ENCODE peak calls at places on chromosomes 6 and 20, in ten cellular contexts. One of them, this sample, is unnamed.

GRCh38 chr20:23493172-23493772 is 2.4 kb downstream of the CST8 start:
- DNase-seq in GM23338: no peak
- DNase-seq in iPS DF 6.9: no peak
- DNase-seq in endodermal cell: no peak
- DNase-seq in heart right ventricle: no peak
- DNase-seq in BE2C: no peak
- DNase-seq in cardiac muscle cell: no peak
- DNase-seq in breast epithelium: no peak
- DNase-seq in body of pancreas: no peak
- DNase-seq in effector memory CD4-positive, alpha-beta T cell: no peak
- DNase-seq in this sample: no peak

GRCh38 chr20:24995741-24996448 is 3.3 kb upstream of the APMAP start:
- DNase-seq in GM23338: no peak
- DNase-seq in iPS DF 6.9: no peak
- DNase-seq in endodermal cell: peak; percentile 44
- DNase-seq in heart right ventricle: no peak
- DNase-seq in BE2C: no peak
- DNase-seq in cardiac muscle cell: no peak
- DNase-seq in breast epithelium: no peak
- DNase-seq in body of pancreas: no peak
- DNase-seq in effector memory CD4-positive, alpha-beta T cell: no peak
- DNase-seq in this sample: no peak

GRCh38 chr6:40362859-40363258 is 224.3 kb downstream of the LRFN2 start:
- DNase-seq in GM23338: no peak
- DNase-seq in iPS DF 6.9: no peak
- DNase-seq in endodermal cell: peak; percentile 40
- DNase-seq in heart right ventricle: no peak
- DNase-seq in BE2C: no peak
- DNase-seq in cardiac muscle cell: no peak
- DNase-seq in breast epithelium: no peak
- DNase-seq in body of pancreas: no peak
- DNase-seq in effector memory CD4-positive, alpha-beta T cell: no peak
- DNase-seq in this sample: no peak

GRCh38 chr6:45586216-45587171 is 208.8 kb upstream of the SUPT3H start:
- DNase-seq in GM23338: no peak
- DNase-seq in iPS DF 6.9: no peak
- DNase-seq in endodermal cell: peak; percentile 54
- DNase-seq in heart right ventricle: no peak
- DNase-seq in BE2C: no peak
- DNase-seq in cardiac muscle cell: no peak
- DNase-seq in breast epithelium: no peak
- DNase-seq in body of pancreas: no peak
- DNase-seq in effector memory CD4-positive, alpha-beta T cell: peak; percentile 45
- DNase-seq in this sample: peak; percentile 17

GRCh38 chr6:9064156-9064555 is 628.8 kb upstream of the SLC35B3 start:
- DNase-seq in GM23338: no peak
- DNase-seq in iPS DF 6.9: no peak
- DNase-seq in endodermal cell: no peak
- DNase-seq in heart right ventricle: no peak
- DNase-seq in BE2C: no peak
- DNase-seq in cardiac muscle cell: no peak
- DNase-seq in breast epithelium: no peak
- DNase-seq in body of pancreas: no peak
- DNase-seq in effector memory CD4-positive, alpha-beta T cell: no peak
- DNase-seq in this sample: no peak

GRCh38 chr20:19679931-19680330 is 78.1 kb upstream of the RIN2 start:
- DNase-seq in GM23338: no peak
- DNase-seq in iPS DF 6.9: no peak
- DNase-seq in endodermal cell: no peak
- DNase-seq in heart right ventricle: no peak
- DNase-seq in BE2C: no peak
- DNase-seq in cardiac muscle cell: no peak
- DNase-seq in breast epithelium: no peak
- DNase-seq in body of pancreas: no peak
- DNase-seq in effector memory CD4-positive, alpha-beta T cell: no peak
- DNase-seq in this sample: no peak

GRCh38 chr6:137086031-137086430 is 41.3 kb upstream of the IL20RA start:
- DNase-seq in GM23338: no peak
- DNase-seq in iPS DF 6.9: no peak
- DNase-seq in endodermal cell: no peak
- DNase-seq in heart right ventricle: no peak
- DNase-seq in BE2C: no peak
- DNase-seq in cardiac muscle cell: no peak
- DNase-seq in breast epithelium: no peak
- DNase-seq in body of pancreas: no peak
- DNase-seq in effector memory CD4-positive, alpha-beta T cell: no peak
- DNase-seq in this sample: no peak

GRCh38 chr20:47489448-47489872 is 12.2 kb upstream of the NCOA3 start:
- DNase-seq in GM23338: no peak
- DNase-seq in iPS DF 6.9: no peak
- DNase-seq in endodermal cell: no peak
- DNase-seq in heart right ventricle: peak; percentile 35
- DNase-seq in BE2C: no peak
- DNase-seq in cardiac muscle cell: no peak
- DNase-seq in breast epithelium: no peak
- DNase-seq in body of pancreas: peak; percentile 9
- DNase-seq in effector memory CD4-positive, alpha-beta T cell: peak; percentile 42
- DNase-seq in this sample: no peak

GRCh38 chr20:21511485-21511849 is 2.4 kb downstream of the NKX2-2 start:
- DNase-seq in GM23338: peak; percentile 45
- DNase-seq in iPS DF 6.9: no peak
- DNase-seq in endodermal cell: peak; percentile 53
- DNase-seq in heart right ventricle: no peak
- DNase-seq in BE2C: no peak
- DNase-seq in cardiac muscle cell: no peak
- DNase-seq in breast epithelium: no peak
- DNase-seq in body of pancreas: no peak
- DNase-seq in effector memory CD4-positive, alpha-beta T cell: no peak
- DNase-seq in this sample: peak; percentile 71

GRCh38 chr20:51966296-51966971 is 164.1 kb upstream of the SALL4 start:
- DNase-seq in GM23338: peak; percentile 95
- DNase-seq in iPS DF 6.9: peak; percentile 93
- DNase-seq in endodermal cell: peak; percentile 91
- DNase-seq in heart right ventricle: peak; percentile 34
- DNase-seq in BE2C: peak; percentile 61
- DNase-seq in cardiac muscle cell: peak; percentile 84
- DNase-seq in breast epithelium: no peak
- DNase-seq in body of pancreas: peak; percentile 52
- DNase-seq in effector memory CD4-positive, alpha-beta T cell: no peak
- DNase-seq in this sample: peak; percentile 80

GRCh38 chr20:11328839-11329238 is 588.9 kb upstream of the BTBD3 start:
- DNase-seq in GM23338: peak; percentile 3
- DNase-seq in iPS DF 6.9: no peak
- DNase-seq in endodermal cell: no peak
- DNase-seq in heart right ventricle: no peak
- DNase-seq in BE2C: no peak
- DNase-seq in cardiac muscle cell: no peak
- DNase-seq in breast epithelium: no peak
- DNase-seq in body of pancreas: no peak
- DNase-seq in effector memory CD4-positive, alpha-beta T cell: no peak
- DNase-seq in this sample: no peak

GRCh38 chr6:63643862-63644261 is 8.3 kb downstream of the PHF3 start:
- DNase-seq in GM23338: peak; percentile 60
- DNase-seq in iPS DF 6.9: no peak
- DNase-seq in endodermal cell: no peak
- DNase-seq in heart right ventricle: no peak
- DNase-seq in BE2C: no peak
- DNase-seq in cardiac muscle cell: peak; percentile 39
- DNase-seq in breast epithelium: no peak
- DNase-seq in body of pancreas: no peak
- DNase-seq in effector memory CD4-positive, alpha-beta T cell: no peak
- DNase-seq in this sample: no peak

GRCh38 chr20:57500941-57501340 is 24.0 kb downstream of the CTCFL start:
- DNase-seq in GM23338: no peak
- DNase-seq in iPS DF 6.9: no peak
- DNase-seq in endodermal cell: no peak
- DNase-seq in heart right ventricle: no peak
- DNase-seq in BE2C: no peak
- DNase-seq in cardiac muscle cell: no peak
- DNase-seq in breast epithelium: no peak
- DNase-seq in body of pancreas: no peak
- DNase-seq in effector memory CD4-positive, alpha-beta T cell: no peak
- DNase-seq in this sample: no peak

GRCh38 chr20:59526242-59527225 is 77.8 kb upstream of the PHACTR3 start:
- DNase-seq in GM23338: peak; percentile 55
- DNase-seq in iPS DF 6.9: no peak
- DNase-seq in endodermal cell: no peak
- DNase-seq in heart right ventricle: no peak
- DNase-seq in BE2C: no peak
- DNase-seq in cardiac muscle cell: peak; percentile 2
- DNase-seq in breast epithelium: no peak
- DNase-seq in body of pancreas: no peak
- DNase-seq in effector memory CD4-positive, alpha-beta T cell: no peak
- DNase-seq in this sample: peak; percentile 72

GRCh38 chr20:47749367-47749766 is 35.9 kb downstream of the SULF2 start:
- DNase-seq in GM23338: no peak
- DNase-seq in iPS DF 6.9: no peak
- DNase-seq in endodermal cell: no peak
- DNase-seq in heart right ventricle: peak; percentile 47
- DNase-seq in BE2C: peak; percentile 59
- DNase-seq in cardiac muscle cell: peak; percentile 56
- DNase-seq in breast epithelium: no peak
- DNase-seq in body of pancreas: no peak
- DNase-seq in effector memory CD4-positive, alpha-beta T cell: no peak
- DNase-seq in this sample: no peak

GRCh38 chr6:121897337-121897760 is 461.9 kb downstream of the GJA1 start:
- DNase-seq in GM23338: peak; percentile 7
- DNase-seq in iPS DF 6.9: no peak
- DNase-seq in endodermal cell: no peak
- DNase-seq in heart right ventricle: no peak
- DNase-seq in BE2C: no peak
- DNase-seq in cardiac muscle cell: peak; percentile 54
- DNase-seq in breast epithelium: no peak
- DNase-seq in body of pancreas: no peak
- DNase-seq in effector memory CD4-positive, alpha-beta T cell: no peak
- DNase-seq in this sample: no peak

GRCh38 chr6:121896363-121896762 is 460.9 kb downstream of the GJA1 start:
- DNase-seq in GM23338: no peak
- DNase-seq in iPS DF 6.9: no peak
- DNase-seq in endodermal cell: no peak
- DNase-seq in heart right ventricle: no peak
- DNase-seq in BE2C: no peak
- DNase-seq in cardiac muscle cell: no peak
- DNase-seq in breast epithelium: no peak
- DNase-seq in body of pancreas: no peak
- DNase-seq in effector memory CD4-positive, alpha-beta T cell: no peak
- DNase-seq in this sample: no peak

GRCh38 chr6:121901432-121901831 is 466.0 kb downstream of the GJA1 start:
- DNase-seq in GM23338: no peak
- DNase-seq in iPS DF 6.9: no peak
- DNase-seq in endodermal cell: no peak
- DNase-seq in heart right ventricle: no peak
- DNase-seq in BE2C: no peak
- DNase-seq in cardiac muscle cell: no peak
- DNase-seq in breast epithelium: no peak
- DNase-seq in body of pancreas: no peak
- DNase-seq in effector memory CD4-positive, alpha-beta T cell: no peak
- DNase-seq in this sample: no peak

DNA sequence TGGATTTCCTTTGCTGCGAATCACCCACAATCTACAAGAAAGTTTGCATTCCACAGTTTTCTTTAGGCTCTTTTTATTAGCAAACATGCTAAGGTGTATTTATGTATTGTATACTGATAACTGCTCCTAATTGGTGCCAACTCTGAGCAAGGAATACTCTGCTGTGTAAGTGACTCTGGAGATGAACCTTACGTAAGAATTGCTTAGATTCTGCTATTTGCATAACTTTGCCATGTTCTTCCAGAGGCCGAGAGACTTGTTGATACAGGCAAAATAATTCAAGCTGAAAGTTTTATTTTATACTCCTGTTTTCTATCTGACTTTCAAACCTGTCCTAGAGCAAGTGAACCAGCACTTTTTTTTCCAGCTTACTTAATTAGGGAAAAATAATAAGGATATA is 461.3 kb downstream of the GJA1 start:
- DNase-seq in GM23338: no peak
- DNase-seq in iPS DF 6.9: no peak
- DNase-seq in endodermal cell: no peak
- DNase-seq in heart right ventricle: no peak
- DNase-seq in BE2C: no peak
- DNase-seq in cardiac muscle cell: no peak
- DNase-seq in breast epithelium: no peak
- DNase-seq in body of pancreas: no peak
- DNase-seq in effector memory CD4-positive, alpha-beta T cell: no peak
- DNase-seq in this sample: no peak
- H3K4me3 ChIP-seq in GM23338: no peak overlapping the region
- H3K4me3 ChIP-seq in iPS DF 6.9: no peak overlapping the region
- H3K4me3 ChIP-seq in endodermal cell: no peak overlapping the region
- H3K4me3 ChIP-seq in heart right ventricle: no peak overlapping the region
- H3K4me3 ChIP-seq in BE2C: no peak overlapping the region
- H3K4me3 ChIP-seq in cardiac muscle cell: no peak overlapping the region
- H3K4me3 ChIP-seq in breast epithelium: no peak overlapping the region
- H3K4me3 ChIP-seq in body of pancreas: no peak overlapping the region
- H3K4me3 ChIP-seq in effector memory CD4-positive, alpha-beta T cell: no peak overlapping the region
- H3K4me3 ChIP-seq in this sample: no peak overlapping the region

GRCh38 chr6:158610319-158610968 is 34.1 kb downstream of the DYNLT1 start:
- DNase-seq in GM23338: no peak
- DNase-seq in iPS DF 6.9: no peak
- DNase-seq in endodermal cell: peak; percentile 49
- DNase-seq in heart right ventricle: no peak
- DNase-seq in BE2C: no peak
- DNase-seq in cardiac muscle cell: no peak
- DNase-seq in breast epithelium: no peak
- DNase-seq in body of pancreas: no peak
- DNase-seq in effector memory CD4-positive, alpha-beta T cell: no peak
- DNase-seq in this sample: no peak
- H3K36me3 ChIP-seq in GM23338: peaks cover 4% of the 10 kb centered on the region
- H3K36me3 ChIP-seq in iPS DF 6.9: peaks cover 20% of the 10 kb centered on the region
- H3K36me3 ChIP-seq in endodermal cell: peaks cover 77% of the 10 kb centered on the region
- H3K36me3 ChIP-seq in heart right ventricle: no peaks in the 10 kb centered on the region
- H3K36me3 ChIP-seq in BE2C: peaks cover 77% of the 10 kb centered on the region
- H3K36me3 ChIP-seq in cardiac muscle cell: peaks cover 5% of the 10 kb centered on the region
- H3K36me3 ChIP-seq in breast epithelium: no peaks in the 10 kb centered on the region
- H3K36me3 ChIP-seq in body of pancreas: peaks cover 19% of the 10 kb centered on the region
- H3K36me3 ChIP-seq in effector memory CD4-positive, alpha-beta T cell: peaks cover 67% of the 10 kb centered on the region
- H3K36me3 ChIP-seq in this sample: peaks cover 30% of the 10 kb centered on the region

DNA sequence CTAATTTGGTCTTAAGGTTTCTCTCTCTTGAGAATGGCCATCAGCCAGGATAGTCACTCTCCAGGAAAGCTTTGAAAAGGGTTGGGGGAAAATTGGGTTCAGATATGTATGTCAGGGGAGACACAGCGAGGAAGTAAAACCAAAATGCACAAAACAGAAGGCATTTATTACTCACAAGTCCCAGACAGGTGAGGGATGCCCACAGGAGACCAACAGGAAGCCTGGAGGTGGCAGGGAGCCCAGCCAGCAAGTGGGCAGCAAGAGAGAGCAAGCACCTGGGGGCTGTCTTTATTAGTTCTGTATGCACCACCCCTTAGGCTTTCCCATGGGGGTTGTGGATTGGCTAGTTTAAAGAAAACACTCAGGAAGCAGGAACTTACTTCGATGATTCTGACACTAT is 707.7 kb downstream of the KIF16B start:
- DNase-seq in GM23338: no peak
- DNase-seq in iPS DF 6.9: no peak
- DNase-seq in endodermal cell: no peak
- DNase-seq in heart right ventricle: no peak
- DNase-seq in BE2C: no peak
- DNase-seq in cardiac muscle cell: no peak
- DNase-seq in breast epithelium: no peak
- DNase-seq in body of pancreas: no peak
- DNase-seq in effector memory CD4-positive, alpha-beta T cell: no peak
- DNase-seq in this sample: no peak
- H3K4me3 ChIP-seq in GM23338: no peak overlapping the region
- H3K4me3 ChIP-seq in iPS DF 6.9: no peak overlapping the region
- H3K4me3 ChIP-seq in endodermal cell: no peak overlapping the region
- H3K4me3 ChIP-seq in heart right ventricle: no peak overlapping the region
- H3K4me3 ChIP-seq in BE2C: no peak overlapping the region
- H3K4me3 ChIP-seq in cardiac muscle cell: no peak overlapping the region
- H3K4me3 ChIP-seq in breast epithelium: no peak overlapping the region
- H3K4me3 ChIP-seq in body of pancreas: no peak overlapping the region
- H3K4me3 ChIP-seq in effector memory CD4-positive, alpha-beta T cell: no peak overlapping the region
- H3K4me3 ChIP-seq in this sample: no peak overlapping the region

GRCh38 chr20:39021748-39022147 is 59.6 kb downstream of the DHX35 start:
- DNase-seq in GM23338: no peak
- DNase-seq in iPS DF 6.9: no peak
- DNase-seq in endodermal cell: no peak
- DNase-seq in heart right ventricle: no peak
- DNase-seq in BE2C: no peak
- DNase-seq in cardiac muscle cell: no peak
- DNase-seq in breast epithelium: no peak
- DNase-seq in body of pancreas: no peak
- DNase-seq in effector memory CD4-positive, alpha-beta T cell: no peak
- DNase-seq in this sample: no peak
- H3K36me3 ChIP-seq in GM23338: peaks cover 39% of the 10 kb centered on the region
- H3K36me3 ChIP-seq in iPS DF 6.9: peaks cover 4% of the 10 kb centered on the region
- H3K36me3 ChIP-seq in endodermal cell: peaks cover 59% of the 10 kb centered on the region
- H3K36me3 ChIP-seq in heart right ventricle: no peaks in the 10 kb centered on the region
- H3K36me3 ChIP-seq in BE2C: peaks cover 55% of the 10 kb centered on the region
- H3K36me3 ChIP-seq in cardiac muscle cell: peaks cover 49% of the 10 kb centered on the region
- H3K36me3 ChIP-seq in breast epithelium: peaks cover 6% of the 10 kb centered on the region
- H3K36me3 ChIP-seq in body of pancreas: peaks cover 29% of the 10 kb centered on the region
- H3K36me3 ChIP-seq in effector memory CD4-positive, alpha-beta T cell: peaks cover 33% of the 10 kb centered on the region
- H3K36me3 ChIP-seq in this sample: peaks cover 22% of the 10 kb centered on the region

This sample was measured in H7.